ENCODE peak calls at places on chromosomes 2 and 18, in six cellular contexts. D is NB4; X is CD14-positive monocyte; J is brain microvascular endothelial cell; F is AG09319; U is activated CD4-positive, alpha-beta memory T cell treated with anti-CD3 and anti-CD28 coated beads for 36 hours. C is an unnamed sample.

GRCh38 chr18:28161608-28162599 is 15.0 kb downstream of the CDH2 start:
- DNase-seq in D (no peak), X (no peak), J (peak; percentile 31), F (no peak), U (no peak), C (no peak)

GRCh38 chr18:35507623-35508022 is 9.9 kb upstream of the INO80C start:
- DNase-seq in D (no peak), X (no peak), J (no peak), F (no peak), U (no peak), C (no peak)

GRCh38 chr2:128695646-128696240 is 377.1 kb upstream of the HS6ST1 start:
- DNase-seq in D (no peak), X (no peak), J (no peak), F (no peak), U (no peak), C (no peak)

GRCh38 chr2:211867845-211868361 is 670.7 kb downstream of the ERBB4 start:
- DNase-seq in D (no peak), X (no peak), J (no peak), F (no peak), U (no peak), C (no peak)

GRCh38 chr2:126656311-126657145 is 570 bp downstream of the GYPC start:
- DNase-seq in D (peak; percentile 61), X (no peak), J (peak; percentile 28), F (no peak), U (peak; percentile 57), C (peak; percentile 52)

GRCh38 chr18:62877448-62878221 is 162.3 kb downstream of the PHLPP1 start:
- DNase-seq in D (no peak), X (no peak), J (peak; percentile 25), F (no peak), U (no peak), C (no peak)

GRCh38 chr18:55384551-55385275 is 203.3 kb downstream of the TCF4 start:
- DNase-seq in D (peak; percentile 39), X (no peak), J (peak; percentile 45), F (no peak), U (no peak), C (peak; percentile 29)

GRCh38 chr2:105361132-105361889 is 24.0 kb downstream of the C2orf49 start:
- DNase-seq in D (no peak), X (no peak), J (no peak), F (no peak), U (peak; percentile 22), C (peak; percentile 30)

GRCh38 chr18:33916200-33916599 is 308.5 kb downstream of the NOL4 start:
- DNase-seq in D (no peak), X (no peak), J (no peak), F (no peak), U (no peak), C (no peak)

GRCh38 chr2:3624059-3624794 is 29.3 kb downstream of the COLEC11 start:
- DNase-seq in D (no peak), X (no peak), J (no peak), F (no peak), U (peak; percentile 5), C (no peak)

GRCh38 chr2:160221391-160222276 is 21.6 kb upstream of the ITGB6 start:
- DNase-seq in D (no peak), X (no peak), J (no peak), F (no peak), U (no peak), C (no peak)

GRCh38 chr2:10202136-10202535 is 79.6 kb downstream of the RRM2 start:
- DNase-seq in D (no peak), X (no peak), J (no peak), F (no peak), U (no peak), C (no peak)

GRCh38 chr2:217756375-217757107 is 246.3 kb downstream of the TNS1 start:
- DNase-seq in D (peak; percentile 64), X (no peak), J (peak; percentile 17), F (no peak), U (peak; percentile 77), C (peak; percentile 90)

GRCh38 chr2:202378001-202378400 is 1.9 kb downstream of the BMPR2 start:
- DNase-seq in D (no peak), X (no peak), J (no peak), F (no peak), U (no peak), C (no peak)

GRCh38 chr2:50515638-50516037 is 516.3 kb downstream of the NRXN1 start:
- DNase-seq in D (no peak), X (no peak), J (no peak), F (no peak), U (no peak), C (no peak)

GRCh38 chr18:13480856-13481255 is 245.5 kb downstream of the FAM210A start:
- DNase-seq in D (no peak), X (no peak), J (no peak), F (no peak), U (no peak), C (no peak)

GRCh38 chr2:220227272-220227920 is 600.0 kb downstream of the SLC4A3 start:
- DNase-seq in D (no peak), X (no peak), J (no peak), F (peak; percentile 54), U (no peak), C (no peak)

GRCh38 chr2:144648837-144649485 is 129.0 kb upstream of the ZEB2 start:
- DNase-seq in D (no peak), X (no peak), J (no peak), F (no peak), U (no peak), C (no peak)

GRCh38 chr2:59575191-59575590 is 978.3 kb downstream of the BCL11A start:
- DNase-seq in D (peak; percentile 6), X (no peak), J (no peak), F (no peak), U (no peak), C (no peak)

GRCh38 chr18:79643049-79643765 is 36.4 kb upstream of the CTDP1 start:
- DNase-seq in D (peak; percentile 63), X (no peak), J (no peak), F (no peak), U (no peak), C (peak; percentile 53)

GRCh38 chr18:21632393-21632792 is 20.3 kb downstream of the SNRPD1 start:
- DNase-seq in D (no peak), X (no peak), J (no peak), F (no peak), U (no peak), C (no peak)

GRCh38 chr2:119480718-119481142 is 43.6 kb downstream of the SCTR start:
- DNase-seq in D (no peak), X (no peak), J (no peak), F (no peak), U (no peak), C (no peak)

GRCh38 chr18:2197945-2198344 is 373.4 kb downstream of the METTL4 start:
- DNase-seq in D (no peak), X (no peak), J (no peak), F (no peak), U (no peak), C (no peak)

GRCh38 chr2:238104521-238105311 is 4.6 kb downstream of the ESPNL start:
- DNase-seq in D (no peak), X (peak; percentile 41), J (no peak), F (no peak), U (no peak), C (peak; percentile 0)

GRCh38 chr2:156340818-156341481 is 8.4 kb upstream of the NR4A2 start:
- DNase-seq in D (peak; percentile 63), X (no peak), J (no peak), F (no peak), U (peak; percentile 60), C (peak; percentile 63)

GRCh38 chr2:46538393-46538792 is 59.0 kb downstream of the TMEM247 start:
- DNase-seq in D (peak; percentile 94), X (peak; percentile 78), J (no peak), F (no peak), U (no peak), C (no peak)

GRCh38 chr2:209496586-209496982 is 72.7 kb downstream of the MAP2 start:
- DNase-seq in D (no peak), X (no peak), J (peak; percentile 17), F (peak; percentile 2), U (no peak), C (no peak)

GRCh38 chr2:190023860-190024259 is 38.7 kb downstream of the MSTN start:
- DNase-seq in D (peak; percentile 71), X (no peak), J (peak; percentile 25), F (no peak), U (no peak), C (peak; percentile 6)

GRCh38 chr18:22703883-22704626 is 229.1 kb upstream of the RBBP8 start:
- DNase-seq in D (peak; percentile 62), X (no peak), J (peak; percentile 43), F (no peak), U (no peak), C (peak; percentile 9)

GRCh38 chr2:190718652-190719526 is 70.0 kb downstream of the NAB1 start:
- DNase-seq in D (peak; percentile 35), X (no peak), J (peak; percentile 66), F (no peak), U (peak; percentile 91), C (peak; percentile 83)

GRCh38 chr2:237931205-237931721 is 35.6 kb upstream of the UBE2F start:
- DNase-seq in D (peak; percentile 21), X (no peak), J (no peak), F (peak; percentile 60), U (no peak), C (no peak)

GRCh38 chr2:172053486-172053885 is 31.8 kb upstream of the DLX1 start:
- DNase-seq in D (no peak), X (no peak), J (no peak), F (no peak), U (no peak), C (no peak)

GRCh38 chr18:24398515-24398914 is 891 bp upstream of the OSBPL1A start:
- DNase-seq in D (peak; percentile 26), X (no peak), J (peak; percentile 20), F (no peak), U (no peak), C (no peak)

GRCh38 chr2:188318161-188318749 is 26.6 kb downstream of the GULP1 start:
- DNase-seq in D (no peak), X (no peak), J (no peak), F (no peak), U (no peak), C (no peak)

GRCh38 chr18:23964282-23965238 is 50.0 kb upstream of the TTC39C start:
- DNase-seq in D (peak; percentile 22), X (no peak), J (no peak), F (no peak), U (peak; percentile 75), C (peak; percentile 86)